ENCODE peak calls at places on chromosomes 3 and 15, in six cellular contexts. D is PC-3, W is pancreas, L is lung microvascular endothelial cell, B is GM03348, P is hypothalamus. S is an unnamed sample.

GRCh38 chr15:67066041-67067021 is 929 bp downstream of the SMAD3 start:
- DNase-seq in W (peak; percentile 43), B (peak; percentile 47), P (no peak), L (peak; percentile 60), D (no peak), S (peak; percentile 42)

GRCh38 chr3:170331143-170331542 is 26.4 kb upstream of the SKIL start:
- DNase-seq in W (peak; percentile 41), D (peak; percentile 13), B (no peak), L (no peak), P (no peak), S (no peak)

GRCh38 chr3:187112934-187113793 is 26.1 kb downstream of the RPL39L start:
- DNase-seq in L (peak; percentile 47), B (peak; percentile 53), P (no peak), D (peak; percentile 66), W (no peak), S (peak; percentile 29)

GRCh38 chr15:85792872-85793621 is 1.7 kb downstream of the KLHL25 start:
- DNase-seq in D (peak; percentile 62), B (peak; percentile 43), P (no peak), L (no peak), W (no peak), S (no peak)

GRCh38 chr3:50322386-50323091 is at the start of gene HYAL2:
- DNase-seq in L (peak; percentile 89), B (no peak), D (no peak), W (peak; percentile 52), P (no peak), S (no peak)

GRCh38 chr3:71219744-71220638 is 363.5 kb downstream of the FOXP1 start:
- DNase-seq in L (no peak), P (no peak), D (no peak), B (no peak), W (no peak), S (no peak)

GRCh38 chr3:61769266-61769665 is 207.9 kb downstream of the PTPRG start:
- DNase-seq in D (no peak), W (no peak), B (no peak), P (no peak), L (no peak), S (no peak)

GRCh38 chr3:192862408-192863385 is 55.0 kb downstream of the MB21D2 start:
- DNase-seq in P (no peak), W (no peak), D (no peak), L (no peak), B (no peak), S (no peak)

GRCh38 chr3:49519266-49519665 is 35.0 kb upstream of the BSN start:
- DNase-seq in P (peak; percentile 60), W (no peak), D (no peak), B (no peak), L (no peak), S (no peak)

GRCh38 chr3:21328982-21329381 is 422.0 kb downstream of the ZNF385D start:
- DNase-seq in P (no peak), L (no peak), B (no peak), D (no peak), W (no peak), S (no peak)

GRCh38 chr3:184894051-184894450 is 82.1 kb downstream of the VPS8 start:
- DNase-seq in D (no peak), W (no peak), P (no peak), L (no peak), B (no peak), S (no peak)

GRCh38 chr3:122572940-122573412 is 4.5 kb upstream of the PARP15 start:
- DNase-seq in B (no peak), W (peak; percentile 52), L (peak; percentile 50), P (no peak), D (peak; percentile 98), S (no peak)

GRCh38 chr15:43998607-43999006 is 171.8 kb downstream of the WDR76 start:
- DNase-seq in W (peak; percentile 19), L (peak; percentile 28), P (no peak), D (no peak), B (peak; percentile 54), S (peak; percentile 68)

GRCh38 chr15:43285609-43286037 is 18.9 kb upstream of the TGM5 start:
- DNase-seq in W (peak; percentile 75), L (peak; percentile 81), B (peak; percentile 86), P (no peak), D (peak; percentile 89), S (peak; percentile 77)

GRCh38 chr3:179852117-179852886 is 184.4 kb downstream of the PEX5L start:
- DNase-seq in L (peak; percentile 44), B (no peak), D (peak; percentile 63), P (no peak), W (no peak), S (no peak)

GRCh38 chr3:52021869-52022268 is 26.2 kb upstream of the RPL29 start:
- DNase-seq in L (no peak), W (no peak), D (no peak), B (no peak), P (no peak), S (no peak)

S was measured in AG20443.